ENCODE peak calls at places on chromosome 4, in five cellular contexts. U is H9, E is PC-3, H is astrocyte, D is HepG2. Z is an unnamed sample.
A peak's percentile ranks its signal among the peaks of the same experiment; 100 is the strongest.

GRCh38 chr4:188955066-188955465 is 815.8 kb downstream of the TRIML1 start:
- DNase-seq in U (no peak), E (no peak), H (no peak), D (no peak), Z (no peak)

GRCh38 chr4:126986828-126987227 is 645.9 kb upstream of the INTU start:
- DNase-seq in U (no peak), E (peak; percentile 47), H (peak; percentile 72), D (no peak), Z (no peak)

GRCh38 chr4:6441202-6441582 is 31.2 kb downstream of the PPP2R2C start:
- DNase-seq in U (no peak), E (no peak), H (no peak), D (no peak), Z (no peak)

GRCh38 chr4:55475394-55476243 is 71.1 kb downstream of the CLOCK start:
- DNase-seq in U (no peak), E (peak; percentile 73), H (peak; percentile 84), D (no peak), Z (no peak)

GRCh38 chr4:68864438-68865177 is 48.8 kb downstream of the UGT2B10 start:
- DNase-seq in U (no peak), E (peak; percentile 48), H (no peak), D (peak; percentile 92), Z (no peak)

GRCh38 chr4:94256144-94256783 is 48.6 kb downstream of the SMARCAD1 start:
- DNase-seq in U (no peak), E (no peak), H (no peak), D (no peak), Z (no peak)

GRCh38 chr4:11623726-11624037 is 195.0 kb upstream of the HS3ST1 start:
- DNase-seq in U (peak; percentile 42), E (peak; percentile 63), H (no peak), D (no peak), Z (no peak)

GRCh38 chr4:60952921-60953320 is 247.2 kb upstream of the ADGRL3 start:
- DNase-seq in U (no peak), E (no peak), H (no peak), D (no peak), Z (no peak)

GRCh38 chr4:16256343-16256742 is 30.1 kb upstream of the TAPT1 start:
- DNase-seq in U (no peak), E (no peak), H (no peak), D (no peak), Z (no peak)

GRCh38 chr4:112857461-112857860 is 192.0 kb upstream of the ANK2 start:
- DNase-seq in U (no peak), E (peak; percentile 69), H (peak; percentile 93), D (no peak), Z (no peak)

GRCh38 chr4:6409381-6409780 is 63.0 kb downstream of the PPP2R2C start:
- DNase-seq in U (no peak), E (no peak), H (no peak), D (no peak), Z (no peak)

GRCh38 chr4:156377036-156377700 is 423.5 kb upstream of the CTSO start:
- DNase-seq in U (no peak), E (peak; percentile 54), H (peak; percentile 88), D (no peak), Z (no peak)

GRCh38 chr4:118834960-118835895 is 698 bp downstream of the SEC24D start:
- DNase-seq in U (peak; percentile 76), E (peak; percentile 69), H (peak; percentile 94), D (peak; percentile 87), Z (peak; percentile 86)

GRCh38 chr4:151777471-151777870 is 16.7 kb upstream of the GATB start:
- DNase-seq in U (no peak), E (no peak), H (no peak), D (no peak), Z (no peak)

GRCh38 chr4:146976145-146976544 is 30.5 kb upstream of the TTC29 start:
- DNase-seq in U (no peak), E (peak; percentile 16), H (no peak), D (no peak), Z (no peak)

GRCh38 chr4:78565971-78566372 is 14.4 kb downstream of the ANXA3 start:
- DNase-seq in U (no peak), E (peak; percentile 67), H (peak; percentile 85), D (peak; percentile 92), Z (no peak)

GRCh38 chr4:122921971-122922876 is at the start of gene NUDT6:
- DNase-seq in U (peak; percentile 68), E (peak; percentile 56), H (peak; percentile 50), D (peak; percentile 51), Z (peak; percentile 81)

GRCh38 chr4:82801910-82802521 is 3.4 kb upstream of the SCD5 start:
- DNase-seq in U (no peak), E (peak; percentile 49), H (peak; percentile 22), D (peak; percentile 13), Z (peak; percentile 55)

GRCh38 chr4:8224596-8225289 is 25.7 kb downstream of the SH3TC1 start:
- DNase-seq in U (no peak), E (no peak), H (no peak), D (no peak), Z (no peak)

GRCh38 chr4:185039508-185040273 is 21.4 kb downstream of the HELT start:
- DNase-seq in U (peak; percentile 64), E (peak; percentile 54), H (peak; percentile 23), D (peak; percentile 30), Z (peak; percentile 71)

GRCh38 chr4:164440196-164440595 is 313.7 kb upstream of the SMIM31 start:
- DNase-seq in U (no peak), E (peak; percentile 87), H (peak; percentile 80), D (no peak), Z (no peak)

GRCh38 chr4:86032476-86033022 is 327.3 kb downstream of the MAPK10 start:
- DNase-seq in U (no peak), E (peak; percentile 69), H (peak; percentile 95), D (no peak), Z (no peak)

GRCh38 chr4:153296424-153296823 is 48.1 kb upstream of the MND1 start:
- DNase-seq in U (no peak), E (no peak), H (peak; percentile 47), D (no peak), Z (no peak)

GRCh38 chr4:42995343-42995944 is 102.9 kb downstream of the GRXCR1 start:
- DNase-seq in U (no peak), E (peak; percentile 49), H (peak; percentile 15), D (peak; percentile 12), Z (peak; percentile 76)

GRCh38 chr4:23822181-23822580 is 67.7 kb downstream of the PPARGC1A start:
- DNase-seq in U (no peak), E (no peak), H (no peak), D (no peak), Z (no peak)

GRCh38 chr4:1266881-1267763 is 18.2 kb upstream of the CTBP1 start:
- DNase-seq in U (no peak), E (no peak), H (no peak), D (no peak), Z (no peak)

GRCh38 chr4:20283039-20283438 is 31.3 kb downstream of the SLIT2 start:
- DNase-seq in U (peak; percentile 84), E (no peak), H (no peak), D (no peak), Z (no peak)

GRCh38 chr4:91116861-91117260 is 989.7 kb downstream of the CCSER1 start:
- DNase-seq in U (no peak), E (peak; percentile 48), H (peak; percentile 3), D (no peak), Z (peak; percentile 44)

GRCh38 chr4:154985673-154986072 is 204.6 kb downstream of the RBM46 start:
- DNase-seq in U (no peak), E (no peak), H (no peak), D (no peak), Z (no peak)

GRCh38 chr4:73066928-73067327 is 2.6 kb downstream of the COX18 start:
- DNase-seq in U (no peak), E (no peak), H (no peak), D (no peak), Z (no peak)

GRCh38 chr4:156609421-156609820 is 362.2 kb downstream of the PDGFC start:
- DNase-seq in U (no peak), E (no peak), H (peak; percentile 22), D (no peak), Z (no peak)

GRCh38 chr4:84826681-84827080 is 139.8 kb downstream of the WDFY3 start:
- DNase-seq in U (no peak), E (no peak), H (no peak), D (no peak), Z (no peak)

GRCh38 chr4:145047151-145047550 is 50.8 kb downstream of the ANAPC10 start:
- DNase-seq in U (no peak), E (no peak), H (peak; percentile 26), D (no peak), Z (no peak)

GRCh38 chr4:122122083-122122482 is 30.0 kb upstream of the BLTP1 start:
- DNase-seq in U (no peak), E (no peak), H (no peak), D (no peak), Z (no peak)

GRCh38 chr4:127410201-127410600 is 222.6 kb upstream of the INTU start:
- DNase-seq in U (no peak), E (no peak), H (no peak), D (no peak), Z (no peak)

GRCh38 chr4:13656569-13656988 is 29.1 kb upstream of the BOD1L1 start:
- DNase-seq in U (peak; percentile 34), E (peak; percentile 67), H (peak; percentile 32), D (peak; percentile 19), Z (peak; percentile 81)

DNA sequence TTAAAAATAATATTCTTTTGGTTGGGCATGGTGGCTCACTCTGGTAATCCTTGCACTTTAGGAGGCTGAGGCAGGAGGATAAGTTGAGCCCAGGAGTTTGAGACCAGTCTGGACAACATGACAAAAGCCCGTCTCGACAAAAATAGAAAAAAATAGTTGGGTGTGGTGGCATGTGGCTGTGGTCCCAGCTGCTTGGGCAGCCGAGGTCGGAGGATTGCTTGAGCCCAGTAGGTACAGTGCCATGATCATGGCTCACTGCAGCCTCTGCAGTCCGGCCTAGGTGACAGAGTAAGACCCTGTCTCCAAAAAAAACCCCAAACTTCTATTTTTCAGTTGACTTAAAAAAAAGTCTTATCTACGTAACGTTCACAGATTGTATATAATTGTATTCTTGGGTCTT is 23.9 kb downstream of the UBE2K start:
- DNase-seq in U (no peak), E (no peak), H (no peak), D (no peak), Z (no peak)
- H4K20me1 ChIP-seq in U (no peaks in the 10 kb centered on the region), E (peaks cover 13% of the 10 kb centered on the region), H (peaks cover 89% of the 10 kb centered on the region), D (peaks cover 31% of the 10 kb centered on the region), Z (peaks cover 25% of the 10 kb centered on the region)

GRCh38 chr4:106481801-106482200 is 113.2 kb upstream of the GIMD1 start:
- DNase-seq in U (no peak), E (no peak), H (no peak), D (no peak), Z (no peak)
- H4K20me1 ChIP-seq in U (no peaks in the 10 kb centered on the region), E (no peaks in the 10 kb centered on the region), H (no peaks in the 10 kb centered on the region), D (no peaks in the 10 kb centered on the region), Z (no peaks in the 10 kb centered on the region)

GRCh38 chr4:125979868-125980412 is 665.2 kb downstream of the FAT4 start:
- DNase-seq in U (no peak), E (no peak), H (peak; percentile 3), D (no peak), Z (no peak)
- H4K20me1 ChIP-seq in U (no peaks in the 10 kb centered on the region), E (no peaks in the 10 kb centered on the region), H (no peaks in the 10 kb centered on the region), D (no peaks in the 10 kb centered on the region), Z (no peaks in the 10 kb centered on the region)

DNA sequence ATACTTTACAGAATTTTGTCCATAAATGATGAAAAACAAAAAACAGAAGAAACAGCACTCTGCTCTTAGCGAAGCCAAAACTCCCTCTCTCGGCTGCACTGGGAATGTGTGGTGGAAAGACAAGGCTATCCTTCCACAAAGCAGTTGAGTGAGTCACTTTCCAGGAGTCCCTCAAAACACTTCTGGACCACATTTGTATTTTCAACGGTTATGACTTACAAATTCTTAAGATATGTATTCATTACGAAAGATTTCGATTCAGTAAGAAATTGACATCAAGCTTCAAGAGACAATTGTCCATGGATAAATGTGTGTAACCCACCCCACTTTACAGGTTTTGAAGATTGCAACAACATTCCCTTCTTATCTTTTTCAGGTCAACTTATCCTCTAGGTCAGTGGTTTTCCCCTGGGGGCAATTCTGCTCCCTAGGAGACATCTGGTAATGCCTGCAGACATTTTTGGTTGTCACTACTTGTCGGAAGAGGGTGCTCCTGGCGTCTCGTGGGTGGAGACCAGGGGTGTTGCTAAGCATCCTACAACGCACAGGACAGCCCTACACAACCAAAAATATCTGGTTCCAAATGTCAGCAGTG is 66.7 kb upstream of the MTNR1A start:
- DNase-seq in U (no peak), E (no peak), H (peak; percentile 95), D (no peak), Z (no peak)
- H4K20me1 ChIP-seq in U (no peaks in the 10 kb centered on the region), E (no peaks in the 10 kb centered on the region), H (peaks cover 56% of the 10 kb centered on the region), D (peaks cover 6% of the 10 kb centered on the region), Z (no peaks in the 10 kb centered on the region)

Z was measured in Karpas-422.